ENCODE peak calls at places on chromosomes 16 and 17, in five cellular contexts. E is stimulated activated CD8-positive, alpha-beta memory T cell treated with anti-CD3 and anti-CD28 coated beads, Interleukin-15, amount 100 ng/mL, for 24 hours; M is immature natural killer cell; I is NCI-H1048; C is pancreas. F is an unnamed sample.

GRCh38 chr17:66309793-66310192 is 7.4 kb downstream of the PRKCA start:
- DNase-seq in E (no peak), M (no peak), I (no peak), C (no peak), F (no peak)

GRCh38 chr17:35799942-35800341 is 4.5 kb upstream of the MMP28 start:
- DNase-seq in E (no peak), M (no peak), I (no peak), C (peak; percentile 66), F (no peak)

GRCh38 chr17:63274156-63274555 is 171.9 kb downstream of the CYB561 start:
- DNase-seq in E (no peak), M (no peak), I (no peak), C (no peak), F (no peak)

GRCh38 chr16:87466975-87467501 is 25.8 kb downstream of the ZCCHC14 start:
- DNase-seq in E (no peak), M (no peak), I (no peak), C (no peak), F (no peak)

GRCh38 chr17:31130286-31131224 is 35.8 kb downstream of the NF1 start:
- DNase-seq in E (no peak), M (no peak), I (no peak), C (no peak), F (no peak)

GRCh38 chr17:1390422-1391367 is 9.3 kb downstream of the YWHAE start:
- DNase-seq in E (no peak), M (no peak), I (no peak), C (no peak), F (no peak)

GRCh38 chr16:24152826-24153225 is 103.3 kb upstream of the CACNG3 start:
- DNase-seq in E (no peak), M (no peak), I (no peak), C (no peak), F (no peak)

GRCh38 chr17:15233022-15233805 is 31.9 kb downstream of the PMP22 start:
- DNase-seq in E (no peak), M (no peak), I (no peak), C (no peak), F (no peak)

GRCh38 chr17:322006-322780 is 30.4 kb downstream of the RPH3AL start:
- DNase-seq in E (no peak), M (no peak), I (no peak), C (no peak), F (no peak)

GRCh38 chr16:78368121-78369102 is 269.0 kb downstream of the WWOX start:
- DNase-seq in E (no peak), M (no peak), I (no peak), C (no peak), F (no peak)

GRCh38 chr16:62137991-62138390 is 101.8 kb upstream of the CDH8 start:
- DNase-seq in E (no peak), M (no peak), I (no peak), C (no peak), F (no peak)

GRCh38 chr16:68079616-68080344 is 5.4 kb upstream of the NFATC3 start:
- DNase-seq in E (peak; percentile 31), M (peak; percentile 85), I (no peak), C (peak; percentile 24), F (no peak)

GRCh38 chr16:5215911-5216310 is 118.3 kb upstream of the EEF2KMT start:
- DNase-seq in E (no peak), M (no peak), I (no peak), C (no peak), F (no peak)

GRCh38 chr16:58280846-58281301 is 14.0 kb downstream of the PRSS54 start:
- DNase-seq in E (no peak), M (no peak), I (no peak), C (no peak), F (no peak)

GRCh38 chr16:80948886-80949502 is 57.7 kb downstream of the CMC2 start:
- DNase-seq in E (no peak), M (no peak), I (peak; percentile 8), C (no peak), F (peak; percentile 43)

GRCh38 chr16:13557476-13557875 is 362.5 kb upstream of the ERCC4 start:
- DNase-seq in E (no peak), M (no peak), I (no peak), C (no peak), F (no peak)

GRCh38 chr16:23031508-23032098 is 117.6 kb downstream of the USP31 start:
- DNase-seq in E (no peak), M (no peak), I (no peak), C (no peak), F (no peak)

GRCh38 chr17:80024206-80024972 is 11.3 kb downstream of the TBC1D16 start:
- DNase-seq in E (no peak), M (no peak), I (no peak), C (no peak), F (no peak)

GRCh38 chr16:83420206-83420760 is 387.5 kb upstream of the HSBP1 start:
- DNase-seq in E (no peak), M (no peak), I (no peak), C (no peak), F (no peak)

GRCh38 chr16:59259074-59259963 is 525.2 kb upstream of the GOT2 start:
- DNase-seq in E (no peak), M (peak; percentile 46), I (no peak), C (no peak), F (no peak)

GRCh38 chr17:77322534-77323412 is 182.0 kb downstream of the SEC14L1 start:
- DNase-seq in E (no peak), M (no peak), I (no peak), C (peak; percentile 41), F (peak; percentile 72)

GRCh38 chr16:57958544-57958943 is 12.4 kb downstream of the CNGB1 start:
- DNase-seq in E (no peak), M (no peak), I (no peak), C (no peak), F (no peak)

GRCh38 chr17:37048806-37049205 is 100.1 kb downstream of the AATF start:
- DNase-seq in E (no peak), M (no peak), I (no peak), C (no peak), F (no peak)

GRCh38 chr17:34307110-34307509 is 12.1 kb upstream of the CCL8 start:
- DNase-seq in E (no peak), M (no peak), I (no peak), C (no peak), F (no peak)

GRCh38 chr17:76585649-76586593 is at the start of gene ST6GALNAC2:
- DNase-seq in E (no peak), M (peak; percentile 32), I (no peak), C (peak; percentile 70), F (no peak)

GRCh38 chr16:62977876-62978275 is 941.6 kb upstream of the CDH8 start:
- DNase-seq in E (no peak), M (no peak), I (no peak), C (no peak), F (no peak)

GRCh38 chr16:50245417-50246298 is 20.7 kb upstream of the ADCY7 start:
- DNase-seq in E (peak; percentile 19), M (peak; percentile 66), I (no peak), C (peak; percentile 40), F (peak; percentile 42)

GRCh38 chr17:33056392-33057146 is 64.9 kb downstream of the SPACA3 start:
- DNase-seq in E (no peak), M (no peak), I (no peak), C (no peak), F (no peak)

F was measured in omental fat pad.